ENCODE peak calls at places on chromosomes 6 and 20, in six cellular contexts. One of them, this sample, is unnamed. For H3K36me3, the result is how much of the 10 kb centered on the place peaks cover.

GRCh38 chr6:26254666-26255176 is 110.3 kb upstream of the BTN3A2 start:
- DNase-seq in spleen: no peak
- DNase-seq in body of pancreas: no peak
- DNase-seq in lung: no peak
- DNase-seq in WERI-Rb-1: no peak
- DNase-seq in right atrium auricular region: no peak
- DNase-seq in this sample: no peak

GRCh38 chr6:83921315-83921714 is 61.8 kb downstream of the CYB5R4 start:
- DNase-seq in right atrium auricular region: no peak
- DNase-seq in WERI-Rb-1: no peak
- DNase-seq in lung: no peak
- DNase-seq in spleen: no peak
- DNase-seq in body of pancreas: no peak
- DNase-seq in this sample: no peak

GRCh38 chr6:11069760-11070159 is 23.9 kb upstream of the SMIM13 start:
- DNase-seq in lung: no peak
- DNase-seq in WERI-Rb-1: no peak
- DNase-seq in right atrium auricular region: no peak
- DNase-seq in body of pancreas: no peak
- DNase-seq in spleen: no peak
- DNase-seq in this sample: no peak

GRCh38 chr6:24359640-24360454 is 2.0 kb upstream of the DCDC2 start:
- DNase-seq in body of pancreas: peak
- DNase-seq in right atrium auricular region: no peak
- DNase-seq in spleen: peak
- DNase-seq in lung: peak
- DNase-seq in WERI-Rb-1: peak
- DNase-seq in this sample: peak

GRCh38 chr6:113481910-113482309 is 375.2 kb upstream of the MARCKS start:
- DNase-seq in right atrium auricular region: no peak
- DNase-seq in spleen: no peak
- DNase-seq in lung: no peak
- DNase-seq in body of pancreas: no peak
- DNase-seq in WERI-Rb-1: no peak
- DNase-seq in this sample: no peak

GRCh38 chr6:58419321-58419720 is 1101.9 kb downstream of the PRIM2 start:
- DNase-seq in WERI-Rb-1: no peak
- DNase-seq in body of pancreas: no peak
- DNase-seq in right atrium auricular region: no peak
- DNase-seq in spleen: no peak
- DNase-seq in lung: no peak
- DNase-seq in this sample: no peak

GRCh38 chr6:25012657-25013056 is 76.9 kb upstream of the RIPOR2 start:
- DNase-seq in right atrium auricular region: no peak
- DNase-seq in WERI-Rb-1: no peak
- DNase-seq in body of pancreas: no peak
- DNase-seq in spleen: no peak
- DNase-seq in lung: no peak
- DNase-seq in this sample: no peak

GRCh38 chr20:34600892-34601653 is 42.6 kb downstream of the MAP1LC3A start:
- DNase-seq in spleen: no peak
- DNase-seq in WERI-Rb-1: no peak
- DNase-seq in right atrium auricular region: no peak
- DNase-seq in body of pancreas: no peak
- DNase-seq in lung: no peak
- DNase-seq in this sample: peak

GRCh38 chr20:51037499-51038110 is 14.7 kb upstream of the KCNG1 start:
- DNase-seq in WERI-Rb-1: no peak
- DNase-seq in right atrium auricular region: no peak
- DNase-seq in body of pancreas: no peak
- DNase-seq in spleen: peak
- DNase-seq in lung: no peak
- DNase-seq in this sample: no peak

GRCh38 chr6:170561550-170561949 is 7.4 kb downstream of the TBP start:
- DNase-seq in body of pancreas: no peak
- DNase-seq in right atrium auricular region: no peak
- DNase-seq in lung: no peak
- DNase-seq in WERI-Rb-1: no peak
- DNase-seq in spleen: no peak
- DNase-seq in this sample: no peak

GRCh38 chr6:82088978-82089855 is 158.3 kb downstream of the IBTK start:
- DNase-seq in spleen: no peak
- DNase-seq in WERI-Rb-1: no peak
- DNase-seq in body of pancreas: no peak
- DNase-seq in lung: no peak
- DNase-seq in right atrium auricular region: no peak
- DNase-seq in this sample: no peak

GRCh38 chr6:66179363-66179762 is 472.3 kb upstream of the EYS start:
- DNase-seq in WERI-Rb-1: no peak
- DNase-seq in lung: no peak
- DNase-seq in body of pancreas: no peak
- DNase-seq in spleen: no peak
- DNase-seq in right atrium auricular region: no peak
- DNase-seq in this sample: no peak

GRCh38 chr6:17102258-17102870 is 514 bp downstream of the STMND1 start:
- DNase-seq in body of pancreas: no peak
- DNase-seq in lung: no peak
- DNase-seq in spleen: no peak
- DNase-seq in right atrium auricular region: no peak
- DNase-seq in WERI-Rb-1: no peak
- DNase-seq in this sample: no peak

GRCh38 chr6:155958550-155958949 is 502.9 kb upstream of the NOX3 start:
- DNase-seq in right atrium auricular region: no peak
- DNase-seq in spleen: no peak
- DNase-seq in body of pancreas: peak
- DNase-seq in lung: no peak
- DNase-seq in WERI-Rb-1: no peak
- DNase-seq in this sample: no peak

GRCh38 chr6:14792118-14792955 is 453.5 kb upstream of the JARID2 start:
- DNase-seq in lung: no peak
- DNase-seq in WERI-Rb-1: no peak
- DNase-seq in right atrium auricular region: no peak
- DNase-seq in body of pancreas: no peak
- DNase-seq in spleen: no peak
- DNase-seq in this sample: no peak

GRCh38 chr6:136788069-136788902 is 4.0 kb downstream of the MAP3K5 start:
- DNase-seq in WERI-Rb-1: no peak
- DNase-seq in spleen: no peak
- DNase-seq in right atrium auricular region: no peak
- DNase-seq in body of pancreas: no peak
- DNase-seq in lung: no peak
- DNase-seq in this sample: peak

GRCh38 chr20:22070546-22070945 is 365.1 kb downstream of the PAX1 start:
- DNase-seq in right atrium auricular region: no peak
- DNase-seq in WERI-Rb-1: no peak
- DNase-seq in body of pancreas: no peak
- DNase-seq in spleen: no peak
- DNase-seq in lung: no peak
- DNase-seq in this sample: no peak

GRCh38 chr20:45104786-45105185 is 3.9 kb upstream of the KCNS1 start:
- DNase-seq in body of pancreas: no peak
- DNase-seq in WERI-Rb-1: no peak
- DNase-seq in lung: no peak
- DNase-seq in right atrium auricular region: no peak
- DNase-seq in spleen: no peak
- DNase-seq in this sample: peak

GRCh38 chr6:54073487-54073886 is 37.8 kb upstream of the MLIP start:
- DNase-seq in right atrium auricular region: no peak
- DNase-seq in spleen: no peak
- DNase-seq in body of pancreas: no peak
- DNase-seq in lung: no peak
- DNase-seq in WERI-Rb-1: no peak
- DNase-seq in this sample: no peak

GRCh38 chr6:117547688-117548621 is 54.4 kb downstream of the GOPC start:
- DNase-seq in right atrium auricular region: peak
- DNase-seq in lung: no peak
- DNase-seq in spleen: peak
- DNase-seq in WERI-Rb-1: peak
- DNase-seq in body of pancreas: peak
- DNase-seq in this sample: no peak

GRCh38 chr6:148240463-148240845 is 102.2 kb upstream of the SASH1 start:
- DNase-seq in spleen: no peak
- DNase-seq in lung: no peak
- DNase-seq in body of pancreas: no peak
- DNase-seq in WERI-Rb-1: no peak
- DNase-seq in right atrium auricular region: no peak
- DNase-seq in this sample: no peak

GRCh38 chr20:32674362-32674789 is 635 bp upstream of the C20orf203 start:
- DNase-seq in spleen: no peak
- DNase-seq in WERI-Rb-1: peak
- DNase-seq in lung: peak
- DNase-seq in body of pancreas: peak
- DNase-seq in right atrium auricular region: no peak
- DNase-seq in this sample: peak

GRCh38 chr20:53088786-53089185 is 116.6 kb downstream of the TSHZ2 start:
- DNase-seq in WERI-Rb-1: no peak
- DNase-seq in spleen: no peak
- DNase-seq in body of pancreas: no peak
- DNase-seq in lung: no peak
- DNase-seq in right atrium auricular region: no peak
- DNase-seq in this sample: no peak

GRCh38 chr20:50009521-50010454 is 27.0 kb downstream of the SNAI1 start:
- DNase-seq in lung: no peak
- DNase-seq in body of pancreas: no peak
- DNase-seq in spleen: no peak
- DNase-seq in WERI-Rb-1: no peak
- DNase-seq in right atrium auricular region: no peak
- DNase-seq in this sample: no peak

GRCh38 chr20:51104960-51105460 is 82.1 kb upstream of the KCNG1 start:
- DNase-seq in lung: no peak
- DNase-seq in body of pancreas: no peak
- DNase-seq in right atrium auricular region: no peak
- DNase-seq in spleen: no peak
- DNase-seq in WERI-Rb-1: no peak
- DNase-seq in this sample: no peak

GRCh38 chr6:135331002-135331401 is 149.9 kb downstream of the MYB start:
- DNase-seq in right atrium auricular region: no peak
- DNase-seq in body of pancreas: no peak
- DNase-seq in spleen: no peak
- DNase-seq in lung: no peak
- DNase-seq in WERI-Rb-1: no peak
- DNase-seq in this sample: no peak

GRCh38 chr6:27133281-27134227 is 113.9 kb upstream of the PRSS16 start:
- DNase-seq in lung: no peak
- DNase-seq in right atrium auricular region: peak
- DNase-seq in body of pancreas: peak
- DNase-seq in WERI-Rb-1: no peak
- DNase-seq in spleen: peak
- DNase-seq in this sample: peak

DNA sequence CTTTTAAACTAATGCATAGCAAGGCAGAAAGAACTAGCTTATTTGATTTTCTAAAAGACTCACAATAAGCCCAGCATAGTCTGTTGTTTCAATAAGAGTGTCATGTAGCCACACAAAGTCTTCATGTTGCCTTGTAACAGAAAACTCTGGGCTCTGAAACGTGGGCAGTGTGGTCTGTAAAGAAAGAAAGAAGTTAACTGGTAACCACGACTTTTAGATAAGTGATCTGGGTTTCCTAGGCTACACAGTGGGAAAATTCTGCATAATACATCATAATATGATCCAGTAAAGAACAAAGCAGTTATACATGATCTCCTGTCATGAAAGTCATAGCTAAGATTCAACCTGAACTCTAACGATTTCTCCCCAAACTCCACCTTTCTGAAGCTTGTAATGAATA is 13.3 kb downstream of the SNX5 start:
- DNase-seq in lung: no peak
- DNase-seq in WERI-Rb-1: no peak
- DNase-seq in body of pancreas: no peak
- DNase-seq in spleen: no peak
- DNase-seq in right atrium auricular region: no peak
- DNase-seq in this sample: no peak
- H3K36me3 ChIP-seq in lung: under half
- H3K36me3 ChIP-seq in WERI-Rb-1: half or more
- H3K36me3 ChIP-seq in body of pancreas: under half
- H3K36me3 ChIP-seq in spleen: half or more
- H3K36me3 ChIP-seq in right atrium auricular region: half or more
- H3K36me3 ChIP-seq in this sample: half or more

GRCh38 chr6:150881911-150882481 is 16.5 kb downstream of the MTHFD1L start:
- DNase-seq in body of pancreas: peak
- DNase-seq in spleen: no peak
- DNase-seq in WERI-Rb-1: no peak
- DNase-seq in lung: no peak
- DNase-seq in right atrium auricular region: peak
- DNase-seq in this sample: peak

GRCh38 chr6:150877928-150878327 is 12.4 kb downstream of the MTHFD1L start:
- DNase-seq in lung: no peak
- DNase-seq in WERI-Rb-1: no peak
- DNase-seq in right atrium auricular region: no peak
- DNase-seq in body of pancreas: peak
- DNase-seq in spleen: no peak
- DNase-seq in this sample: no peak

GRCh38 chr6:150878347-150879213 is 13.1 kb downstream of the MTHFD1L start:
- DNase-seq in body of pancreas: no peak
- DNase-seq in lung: no peak
- DNase-seq in spleen: no peak
- DNase-seq in right atrium auricular region: no peak
- DNase-seq in WERI-Rb-1: no peak
- DNase-seq in this sample: no peak

GRCh38 chr6:150883521-150883920 is 18.0 kb downstream of the MTHFD1L start:
- DNase-seq in right atrium auricular region: no peak
- DNase-seq in WERI-Rb-1: no peak
- DNase-seq in body of pancreas: no peak
- DNase-seq in spleen: no peak
- DNase-seq in lung: no peak
- DNase-seq in this sample: no peak

GRCh38 chr6:150880336-150880735 is 14.8 kb downstream of the MTHFD1L start:
- DNase-seq in body of pancreas: no peak
- DNase-seq in spleen: no peak
- DNase-seq in right atrium auricular region: no peak
- DNase-seq in lung: no peak
- DNase-seq in WERI-Rb-1: no peak
- DNase-seq in this sample: no peak
- H3K36me3 ChIP-seq in body of pancreas: under half
- H3K36me3 ChIP-seq in spleen: under half
- H3K36me3 ChIP-seq in right atrium auricular region: under half
- H3K36me3 ChIP-seq in lung: under half
- H3K36me3 ChIP-seq in WERI-Rb-1: under half
- H3K36me3 ChIP-seq in this sample: half or more

GRCh38 chr6:31633447-31633846 is 12.9 kb downstream of the PRRC2A start:
- DNase-seq in lung: no peak
- DNase-seq in WERI-Rb-1: no peak
- DNase-seq in spleen: no peak
- DNase-seq in body of pancreas: no peak
- DNase-seq in right atrium auricular region: no peak
- DNase-seq in this sample: no peak
- H3K36me3 ChIP-seq in lung: half or more
- H3K36me3 ChIP-seq in WERI-Rb-1: half or more
- H3K36me3 ChIP-seq in spleen: half or more
- H3K36me3 ChIP-seq in body of pancreas: under half
- H3K36me3 ChIP-seq in right atrium auricular region: half or more
- H3K36me3 ChIP-seq in this sample: half or more

DNA sequence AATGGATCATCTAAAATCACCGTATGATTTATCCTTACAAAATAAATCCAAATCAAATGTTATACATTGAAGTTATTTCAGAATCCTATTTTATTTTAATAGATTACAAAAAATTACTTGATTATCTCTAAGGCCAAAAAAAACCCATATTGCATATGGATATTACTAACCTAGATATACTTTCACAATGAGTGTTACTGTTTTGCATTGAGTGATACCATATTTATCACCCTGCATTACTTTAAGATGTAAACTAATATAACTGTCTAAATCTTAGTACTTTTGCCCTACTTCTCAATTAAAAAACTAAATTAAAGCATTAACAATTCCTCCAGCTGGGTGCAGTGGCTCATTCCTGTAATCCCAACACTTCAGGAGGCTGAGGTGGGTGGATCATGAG is 11.1 kb downstream of the PPIL4 start:
- DNase-seq in spleen: no peak
- DNase-seq in body of pancreas: no peak
- DNase-seq in lung: no peak
- DNase-seq in WERI-Rb-1: no peak
- DNase-seq in right atrium auricular region: no peak
- DNase-seq in this sample: no peak
- H3K36me3 ChIP-seq in spleen: half or more
- H3K36me3 ChIP-seq in body of pancreas: under half
- H3K36me3 ChIP-seq in lung: under half
- H3K36me3 ChIP-seq in WERI-Rb-1: half or more
- H3K36me3 ChIP-seq in right atrium auricular region: half or more
- H3K36me3 ChIP-seq in this sample: half or more

This sample was measured in SJSA1.